ENCODE peak calls at places on chromosomes 2 and 18, in five cellular contexts. One of them, this sample, is unnamed.

GRCh38 chr2:98601532-98602132 is 6.7 kb downstream of the COA5 start:
- DNase-seq in tibial nerve: no peak
- DNase-seq in pancreas: no peak
- DNase-seq in colonic mucosa: no peak
- DNase-seq in esophagus squamous epithelium: no peak
- DNase-seq in this sample: no peak

GRCh38 chr2:200741468-200742202 is 70.1 kb upstream of the BZW1 start:
- DNase-seq in tibial nerve: no peak
- DNase-seq in pancreas: no peak
- DNase-seq in colonic mucosa: peak; percentile 68
- DNase-seq in esophagus squamous epithelium: no peak
- DNase-seq in this sample: no peak

GRCh38 chr2:108449410-108450200 is 599 bp downstream of the GCC2 start:
- DNase-seq in tibial nerve: no peak
- DNase-seq in pancreas: peak; percentile 23
- DNase-seq in colonic mucosa: peak; percentile 60
- DNase-seq in esophagus squamous epithelium: no peak
- DNase-seq in this sample: peak; percentile 3

GRCh38 chr2:206085742-206086445 is at the start of gene INO80D:
- DNase-seq in tibial nerve: peak; percentile 57
- DNase-seq in pancreas: peak; percentile 79
- DNase-seq in colonic mucosa: peak; percentile 81
- DNase-seq in esophagus squamous epithelium: peak; percentile 30
- DNase-seq in this sample: peak; percentile 72

GRCh38 chr18:22713511-22713910 is 219.6 kb upstream of the RBBP8 start:
- DNase-seq in tibial nerve: no peak
- DNase-seq in pancreas: no peak
- DNase-seq in colonic mucosa: no peak
- DNase-seq in esophagus squamous epithelium: no peak
- DNase-seq in this sample: no peak

GRCh38 chr2:159557437-159558034 is 58.8 kb downstream of the BAZ2B start:
- DNase-seq in tibial nerve: no peak
- DNase-seq in pancreas: no peak
- DNase-seq in colonic mucosa: no peak
- DNase-seq in esophagus squamous epithelium: no peak
- DNase-seq in this sample: no peak

GRCh38 chr2:74369976-74370375 is 10.1 kb downstream of the DCTN1 start:
- DNase-seq in tibial nerve: no peak
- DNase-seq in pancreas: no peak
- DNase-seq in colonic mucosa: no peak
- DNase-seq in esophagus squamous epithelium: no peak
- DNase-seq in this sample: no peak

GRCh38 chr2:226885769-226886435 is 50.0 kb downstream of the RHBDD1 start:
- DNase-seq in tibial nerve: no peak
- DNase-seq in pancreas: no peak
- DNase-seq in colonic mucosa: no peak
- DNase-seq in esophagus squamous epithelium: no peak
- DNase-seq in this sample: no peak

GRCh38 chr2:28750316-28751101 is 1.1 kb upstream of the PPP1CB start:
- DNase-seq in tibial nerve: no peak
- DNase-seq in pancreas: peak; percentile 28
- DNase-seq in colonic mucosa: peak; percentile 38
- DNase-seq in esophagus squamous epithelium: no peak
- DNase-seq in this sample: peak; percentile 20

GRCh38 chr18:74951165-74951760 is 257.7 kb downstream of the PTGR3 start:
- DNase-seq in tibial nerve: peak; percentile 45
- DNase-seq in pancreas: peak; percentile 70
- DNase-seq in colonic mucosa: peak; percentile 35
- DNase-seq in esophagus squamous epithelium: no peak
- DNase-seq in this sample: no peak

GRCh38 chr2:235534608-235535422 is 41.0 kb downstream of the AGAP1 start:
- DNase-seq in tibial nerve: no peak
- DNase-seq in pancreas: no peak
- DNase-seq in colonic mucosa: no peak
- DNase-seq in esophagus squamous epithelium: no peak
- DNase-seq in this sample: no peak

GRCh38 chr2:184558713-184559464 is 39.4 kb upstream of the ZNF804A start:
- DNase-seq in tibial nerve: no peak
- DNase-seq in pancreas: no peak
- DNase-seq in colonic mucosa: no peak
- DNase-seq in esophagus squamous epithelium: no peak
- DNase-seq in this sample: no peak

GRCh38 chr2:164186596-164186995 is 434.7 kb downstream of the GRB14 start:
- DNase-seq in tibial nerve: no peak
- DNase-seq in pancreas: no peak
- DNase-seq in colonic mucosa: no peak
- DNase-seq in esophagus squamous epithelium: no peak
- DNase-seq in this sample: no peak

GRCh38 chr2:164190700-164191099 is 430.6 kb downstream of the GRB14 start:
- DNase-seq in tibial nerve: no peak
- DNase-seq in pancreas: no peak
- DNase-seq in colonic mucosa: no peak
- DNase-seq in esophagus squamous epithelium: no peak
- DNase-seq in this sample: no peak

DNA sequence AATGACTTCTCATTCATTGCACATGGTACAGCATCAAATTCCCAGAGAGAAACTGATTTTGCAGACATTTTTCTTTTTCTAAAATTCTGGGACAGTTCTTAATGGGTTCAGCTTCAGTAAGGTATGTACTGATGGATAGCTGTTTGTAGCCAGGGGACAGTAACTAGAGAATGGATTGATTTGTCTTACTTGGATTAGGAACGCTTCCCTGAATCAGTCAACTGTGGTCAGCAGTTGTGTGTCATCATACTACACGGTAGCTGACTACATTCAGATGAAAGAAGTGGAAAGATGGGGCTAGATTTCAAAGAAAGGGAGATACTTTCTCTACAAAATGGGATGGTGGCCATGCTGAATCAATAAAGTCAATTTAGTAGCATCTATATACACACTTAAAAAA is 431.4 kb downstream of the GRB14 start:
- DNase-seq in tibial nerve: no peak
- DNase-seq in pancreas: no peak
- DNase-seq in colonic mucosa: no peak
- DNase-seq in esophagus squamous epithelium: no peak
- DNase-seq in this sample: no peak
- H3K27me3 ChIP-seq in tibial nerve: no peaks in the 10 kb centered on the region
- H3K27me3 ChIP-seq in pancreas: no peaks in the 10 kb centered on the region
- H3K27me3 ChIP-seq in colonic mucosa: no peaks in the 10 kb centered on the region
- H3K27me3 ChIP-seq in esophagus squamous epithelium: no peaks in the 10 kb centered on the region
- H3K27me3 ChIP-seq in this sample: no peaks in the 10 kb centered on the region

GRCh38 chr18:78514910-78515670 is 464.5 kb upstream of the SALL3 start:
- DNase-seq in tibial nerve: no peak
- DNase-seq in pancreas: no peak
- DNase-seq in colonic mucosa: no peak
- DNase-seq in esophagus squamous epithelium: no peak
- DNase-seq in this sample: no peak
- H3K9me3 ChIP-seq in tibial nerve: no peaks in the 10 kb centered on the region
- H3K9me3 ChIP-seq in pancreas: no peaks in the 10 kb centered on the region
- H3K9me3 ChIP-seq in colonic mucosa: no peaks in the 10 kb centered on the region
- H3K9me3 ChIP-seq in esophagus squamous epithelium: no peaks in the 10 kb centered on the region
- H3K9me3 ChIP-seq in this sample: no peaks in the 10 kb centered on the region

GRCh38 chr2:147609301-147609700 is 235.5 kb upstream of the ACVR2A start:
- DNase-seq in tibial nerve: no peak
- DNase-seq in pancreas: no peak
- DNase-seq in colonic mucosa: no peak
- DNase-seq in esophagus squamous epithelium: no peak
- DNase-seq in this sample: no peak

GRCh38 chr2:147607379-147607778 is 237.4 kb upstream of the ACVR2A start:
- DNase-seq in tibial nerve: no peak
- DNase-seq in pancreas: no peak
- DNase-seq in colonic mucosa: no peak
- DNase-seq in esophagus squamous epithelium: no peak
- DNase-seq in this sample: no peak

GRCh38 chr2:147614491-147614890 is 230.3 kb upstream of the ACVR2A start:
- DNase-seq in tibial nerve: no peak
- DNase-seq in pancreas: no peak
- DNase-seq in colonic mucosa: peak; percentile 65
- DNase-seq in esophagus squamous epithelium: no peak
- DNase-seq in this sample: no peak

GRCh38 chr2:147610491-147611050 is 234.3 kb upstream of the ACVR2A start:
- DNase-seq in tibial nerve: no peak
- DNase-seq in pancreas: no peak
- DNase-seq in colonic mucosa: no peak
- DNase-seq in esophagus squamous epithelium: no peak
- DNase-seq in this sample: no peak
- H3K27ac ChIP-seq in tibial nerve: no peak overlapping the region
- H3K27ac ChIP-seq in pancreas: no peak overlapping the region
- H3K27ac ChIP-seq in colonic mucosa: no peak overlapping the region
- H3K27ac ChIP-seq in esophagus squamous epithelium: no peak overlapping the region
- H3K27ac ChIP-seq in this sample: no peak overlapping the region

DNA sequence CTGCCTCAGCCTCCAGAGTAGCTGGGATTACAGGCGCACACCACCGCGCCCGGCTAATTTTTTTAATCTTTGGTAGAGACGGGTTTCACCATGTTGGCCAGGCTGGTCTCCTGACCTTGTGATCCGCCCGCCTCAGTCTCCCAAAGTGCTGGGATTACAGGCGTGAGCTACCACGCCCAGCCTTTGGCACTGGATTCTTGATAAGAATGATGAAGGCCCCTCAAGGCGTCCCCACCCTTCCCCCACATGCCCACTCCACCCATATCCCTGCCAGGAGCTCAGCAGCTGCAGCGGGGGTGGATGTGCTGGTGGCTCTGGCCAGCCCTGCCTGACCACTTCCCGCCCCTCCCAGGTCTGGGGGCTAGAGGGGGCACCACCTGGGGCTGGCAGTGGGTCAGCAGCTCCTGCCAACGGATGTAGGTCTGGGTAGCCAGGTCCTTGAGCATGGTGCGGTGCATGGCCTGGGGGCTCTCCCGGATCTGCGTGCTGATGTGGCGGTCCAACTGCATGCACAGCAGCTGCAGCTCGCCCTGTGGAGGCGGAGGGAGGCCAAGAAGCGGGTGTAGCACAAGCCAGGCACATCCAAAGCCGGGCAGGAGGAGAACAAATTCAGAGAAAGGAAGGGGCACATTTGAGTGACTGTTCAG is 7.8 kb upstream of the SEMA4C start:
- DNase-seq in tibial nerve: no peak
- DNase-seq in pancreas: no peak
- DNase-seq in colonic mucosa: no peak
- DNase-seq in esophagus squamous epithelium: no peak
- DNase-seq in this sample: no peak
- H3K27me3 ChIP-seq in tibial nerve: no peaks in the 10 kb centered on the region
- H3K27me3 ChIP-seq in pancreas: no peaks in the 10 kb centered on the region
- H3K27me3 ChIP-seq in colonic mucosa: no peaks in the 10 kb centered on the region
- H3K27me3 ChIP-seq in esophagus squamous epithelium: no peaks in the 10 kb centered on the region
- H3K27me3 ChIP-seq in this sample: no peaks in the 10 kb centered on the region

GRCh38 chr2:150339282-150339681 is 148.2 kb downstream of the RND3 start:
- DNase-seq in tibial nerve: no peak
- DNase-seq in pancreas: no peak
- DNase-seq in colonic mucosa: no peak
- DNase-seq in esophagus squamous epithelium: no peak
- DNase-seq in this sample: no peak
- H3K9me3 ChIP-seq in tibial nerve: no peaks in the 10 kb centered on the region
- H3K9me3 ChIP-seq in pancreas: no peaks in the 10 kb centered on the region
- H3K9me3 ChIP-seq in colonic mucosa: no peaks in the 10 kb centered on the region
- H3K9me3 ChIP-seq in esophagus squamous epithelium: no peaks in the 10 kb centered on the region
- H3K9me3 ChIP-seq in this sample: no peaks in the 10 kb centered on the region

GRCh38 chr18:12836551-12836950 is 47.5 kb downstream of the PTPN2 start:
- DNase-seq in tibial nerve: no peak
- DNase-seq in pancreas: no peak
- DNase-seq in colonic mucosa: no peak
- DNase-seq in esophagus squamous epithelium: no peak
- DNase-seq in this sample: no peak

GRCh38 chr18:12838178-12838634 is 45.8 kb downstream of the PTPN2 start:
- DNase-seq in tibial nerve: no peak
- DNase-seq in pancreas: peak; percentile 66
- DNase-seq in colonic mucosa: peak; percentile 86
- DNase-seq in esophagus squamous epithelium: no peak
- DNase-seq in this sample: no peak

GRCh38 chr18:12839057-12839525 is 44.9 kb downstream of the PTPN2 start:
- DNase-seq in tibial nerve: no peak
- DNase-seq in pancreas: no peak
- DNase-seq in colonic mucosa: no peak
- DNase-seq in esophagus squamous epithelium: no peak
- DNase-seq in this sample: no peak

GRCh38 chr18:12839526-12840196 is 44.4 kb downstream of the PTPN2 start:
- DNase-seq in tibial nerve: no peak
- DNase-seq in pancreas: no peak
- DNase-seq in colonic mucosa: no peak
- DNase-seq in esophagus squamous epithelium: no peak
- DNase-seq in this sample: no peak

GRCh38 chr18:12837747-12838146 is 46.3 kb downstream of the PTPN2 start:
- DNase-seq in tibial nerve: no peak
- DNase-seq in pancreas: no peak
- DNase-seq in colonic mucosa: no peak
- DNase-seq in esophagus squamous epithelium: no peak
- DNase-seq in this sample: no peak
- H3K27ac ChIP-seq in tibial nerve: no peak overlapping the region
- H3K27ac ChIP-seq in pancreas: peak overlapping the region; percentile 91
- H3K27ac ChIP-seq in colonic mucosa: peak overlapping the region; percentile 91
- H3K27ac ChIP-seq in esophagus squamous epithelium: no peak overlapping the region
- H3K27ac ChIP-seq in this sample: no peak overlapping the region

GRCh38 chr18:72544092-72544886 is at the start of gene CBLN2:
- DNase-seq in tibial nerve: no peak
- DNase-seq in pancreas: peak; percentile 24
- DNase-seq in colonic mucosa: peak; percentile 36
- DNase-seq in esophagus squamous epithelium: no peak
- DNase-seq in this sample: no peak
- H3K27me3 ChIP-seq in tibial nerve: no peaks in the 10 kb centered on the region
- H3K27me3 ChIP-seq in pancreas: no peaks in the 10 kb centered on the region
- H3K27me3 ChIP-seq in colonic mucosa: peaks cover 21% of the 10 kb centered on the region
- H3K27me3 ChIP-seq in esophagus squamous epithelium: no peaks in the 10 kb centered on the region
- H3K27me3 ChIP-seq in this sample: peaks cover 8% of the 10 kb centered on the region